ENCODE peak calls at places on chromosome 3, in four cellular contexts. H is OCI-LY7, Z is GM23338, W is GM23248. L is an unnamed sample.

GRCh38 chr3:110955301-110955880 is 116.2 kb upstream of the NECTIN3 start:
- DNase-seq in Z (no peak), H (no peak), W (peak; percentile 65), L (no peak)

GRCh38 chr3:148309390-148310035 is 388.2 kb upstream of the AGTR1 start:
- DNase-seq in W (peak; percentile 70), Z (peak; percentile 79), H (peak; percentile 52), L (peak; percentile 72)

GRCh38 chr3:165466856-165467255 is 270.7 kb upstream of the SLITRK3 start:
- DNase-seq in W (no peak), H (no peak), Z (no peak), L (no peak)

GRCh38 chr3:50268703-50269451 is at the start of gene SEMA3B:
- DNase-seq in W (peak; percentile 74), H (no peak), Z (no peak), L (no peak)

GRCh38 chr3:101070260-101071121 is 77.3 kb upstream of the ABI3BP start:
- DNase-seq in H (peak; percentile 45), W (no peak), Z (peak; percentile 91), L (peak; percentile 71)

GRCh38 chr3:149009732-149010131 is 18.4 kb downstream of the GYG1 start:
- DNase-seq in W (no peak), Z (no peak), H (no peak), L (no peak)

GRCh38 chr3:107429330-107430181 is 52.3 kb downstream of the CCDC54 start:
- DNase-seq in H (peak; percentile 74), W (peak; percentile 94), Z (peak; percentile 91), L (peak; percentile 91)

GRCh38 chr3:147408180-147409105 is 722 bp upstream of the ZIC1 start:
- DNase-seq in H (no peak), W (peak; percentile 74), Z (peak; percentile 84), L (peak; percentile 74)

GRCh38 chr3:175421897-175422296 is 562.8 kb downstream of the NAALADL2 start:
- DNase-seq in W (no peak), Z (no peak), H (no peak), L (no peak)

GRCh38 chr3:154050766-154051165 is 70.4 kb upstream of the ARHGEF26 start:
- DNase-seq in H (no peak), Z (no peak), W (peak; percentile 57), L (no peak)

GRCh38 chr3:10010546-10011465 is 15.4 kb upstream of the FANCD2 start:
- DNase-seq in Z (peak; percentile 97), H (peak; percentile 73), W (peak; percentile 97), L (peak; percentile 97)
- H3K4me3 ChIP-seq in Z (peak overlapping the region; percentile 77), H (peak overlapping the region; percentile 51), W (peak overlapping the region; percentile 76), L (peak overlapping the region; percentile 49)

GRCh38 chr3:157261000-157261399 is 101.1 kb upstream of the CCNL1 start:
- DNase-seq in H (no peak), W (peak; percentile 44), Z (no peak), L (no peak)
- TF ChIP-seq EZH2phosphoT487 in H (no peak), W (peak; percentile 46), Z (no peak), L (no peak)

GRCh38 chr3:195540031-195540430 is 3.1 kb downstream of the PPP1R2 start:
- DNase-seq in Z (no peak), W (no peak), H (peak; percentile 32), L (no peak)

GRCh38 chr3:195539479-195539878 is 3.6 kb downstream of the PPP1R2 start:
- DNase-seq in W (no peak), Z (no peak), H (no peak), L (no peak)

GRCh38 chr3:195542261-195542660 is 864 bp downstream of the PPP1R2 start:
- DNase-seq in H (peak; percentile 75), W (peak; percentile 36), Z (no peak), L (no peak)

GRCh38 chr3:195542691-195543641 is at the start of gene PPP1R2:
- DNase-seq in Z (peak; percentile 94), H (peak; percentile 95), W (peak; percentile 98), L (peak; percentile 96)

DNA sequence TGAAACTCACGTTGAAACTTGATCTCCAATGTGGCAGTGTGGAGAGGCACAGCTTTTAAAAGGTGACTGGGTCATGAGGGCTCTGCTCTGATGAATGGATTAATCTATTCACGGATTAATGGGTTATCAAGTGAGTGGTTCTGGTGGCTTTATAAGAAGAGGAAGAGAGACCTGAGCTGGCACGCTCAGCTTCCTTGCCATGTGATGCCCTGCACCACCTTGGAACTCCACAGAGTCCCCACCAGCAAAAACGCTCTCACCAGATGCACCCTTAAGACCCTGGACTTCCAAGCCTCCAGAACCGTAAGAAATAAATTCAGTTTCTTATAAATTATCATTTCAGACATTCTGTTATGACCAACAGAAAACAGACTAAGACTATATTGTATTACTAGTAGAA is 2.6 kb downstream of the PPP1R2 start:
- DNase-seq in H (peak; percentile 48), W (no peak), Z (no peak), L (no peak)
- H3K4me3 ChIP-seq in H (peak overlapping the region; percentile 89), W (no peak overlapping the region), Z (no peak overlapping the region), L (no peak overlapping the region)

GRCh38 chr3:129627350-129628168 is 21.1 kb upstream of the PLXND1 start:
- DNase-seq in Z (peak; percentile 95), W (peak; percentile 92), H (peak; percentile 69), L (peak; percentile 82)
- TF ChIP-seq EZH2phosphoT487 in Z (no peak), W (no peak), H (no peak), L (peak; percentile 38)

DNA sequence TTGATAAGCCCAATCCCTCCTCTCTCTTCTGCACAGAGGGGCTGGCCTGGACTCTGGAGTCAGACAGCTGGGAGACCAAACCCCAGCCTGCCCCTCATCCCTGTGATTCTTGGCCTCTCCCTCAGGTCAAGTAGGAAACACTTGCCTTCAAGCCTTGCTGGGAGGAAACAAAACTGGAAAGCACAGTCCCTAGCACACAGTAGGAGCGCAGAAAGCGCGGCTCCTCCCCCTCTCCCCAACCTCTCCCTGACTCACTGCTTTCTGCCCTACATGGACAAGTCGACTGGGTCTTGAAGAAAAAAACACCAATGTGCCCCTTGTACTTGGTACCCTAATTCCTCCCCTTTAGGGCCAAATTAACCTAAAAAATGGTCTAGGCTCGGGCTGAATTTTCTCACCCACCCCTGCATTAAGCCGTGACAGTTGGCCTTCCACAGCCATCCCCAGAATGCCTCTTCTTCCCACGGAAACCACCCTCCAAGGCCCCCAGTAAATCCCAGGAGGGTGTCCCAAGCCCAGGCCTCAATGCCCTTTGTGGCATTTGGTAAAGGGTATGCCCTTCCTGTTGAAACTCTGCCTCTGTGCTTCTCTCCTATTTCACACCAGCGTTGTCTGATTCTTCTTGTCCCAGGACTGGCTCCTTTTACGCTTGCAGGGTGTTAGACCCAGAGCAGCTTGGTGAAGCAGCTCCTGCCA is 11.3 kb upstream of the RAF1 start:
- DNase-seq in W (no peak), H (no peak), Z (no peak), L (no peak)
- H3K4me3 ChIP-seq in W (no peak overlapping the region), H (no peak overlapping the region), Z (no peak overlapping the region), L (no peak overlapping the region)